ENCODE peak calls at places on chromosomes 2 and 18, in six cellular contexts. One of them, this sample, is unnamed.
A peak's percentile ranks its signal among the peaks of the same experiment; 100 is the strongest.

GRCh38 chr2:79087785-79088364 is at the start of gene REG1B:
- ATAC-seq in right cardiac atrium: no peak
- ATAC-seq in central memory CD8-positive, alpha-beta T cell: no peak
- ATAC-seq in mucosa of descending colon: peak; percentile 25
- ATAC-seq in lower lobe of right lung: no peak
- ATAC-seq in activated naive CD8-positive, alpha-beta T cell treated with anti-CD3 and anti-CD28 coated beads, Interleukin-2, amount 10 ng/mL, durations not matched to agents 7 days and 5 days: no peak
- ATAC-seq in this sample: no peak

GRCh38 chr2:120978359-120979050 is 242.8 kb downstream of the GLI2 start:
- ATAC-seq in right cardiac atrium: no peak
- ATAC-seq in central memory CD8-positive, alpha-beta T cell: no peak
- ATAC-seq in mucosa of descending colon: no peak
- ATAC-seq in lower lobe of right lung: no peak
- ATAC-seq in activated naive CD8-positive, alpha-beta T cell treated with anti-CD3 and anti-CD28 coated beads, Interleukin-2, amount 10 ng/mL, durations not matched to agents 7 days and 5 days: no peak
- ATAC-seq in this sample: no peak

GRCh38 chr18:45139478-45139877 is 458.8 kb downstream of the SETBP1 start:
- ATAC-seq in right cardiac atrium: no peak
- ATAC-seq in central memory CD8-positive, alpha-beta T cell: peak; percentile 40
- ATAC-seq in mucosa of descending colon: no peak
- ATAC-seq in lower lobe of right lung: no peak
- ATAC-seq in activated naive CD8-positive, alpha-beta T cell treated with anti-CD3 and anti-CD28 coated beads, Interleukin-2, amount 10 ng/mL, durations not matched to agents 7 days and 5 days: no peak
- ATAC-seq in this sample: no peak

GRCh38 chr2:152415231-152415642 is 80.3 kb downstream of the FMNL2 start:
- ATAC-seq in right cardiac atrium: peak; percentile 54
- ATAC-seq in central memory CD8-positive, alpha-beta T cell: no peak
- ATAC-seq in mucosa of descending colon: peak; percentile 40
- ATAC-seq in lower lobe of right lung: peak; percentile 53
- ATAC-seq in activated naive CD8-positive, alpha-beta T cell treated with anti-CD3 and anti-CD28 coated beads, Interleukin-2, amount 10 ng/mL, durations not matched to agents 7 days and 5 days: no peak
- ATAC-seq in this sample: peak; percentile 69

GRCh38 chr2:60366178-60366577 is 187.3 kb downstream of the BCL11A start:
- ATAC-seq in right cardiac atrium: no peak
- ATAC-seq in central memory CD8-positive, alpha-beta T cell: no peak
- ATAC-seq in mucosa of descending colon: peak; percentile 40
- ATAC-seq in lower lobe of right lung: no peak
- ATAC-seq in activated naive CD8-positive, alpha-beta T cell treated with anti-CD3 and anti-CD28 coated beads, Interleukin-2, amount 10 ng/mL, durations not matched to agents 7 days and 5 days: no peak
- ATAC-seq in this sample: no peak

GRCh38 chr18:8461544-8461943 is 147.7 kb upstream of the RAB12 start:
- ATAC-seq in right cardiac atrium: no peak
- ATAC-seq in central memory CD8-positive, alpha-beta T cell: no peak
- ATAC-seq in mucosa of descending colon: no peak
- ATAC-seq in lower lobe of right lung: no peak
- ATAC-seq in activated naive CD8-positive, alpha-beta T cell treated with anti-CD3 and anti-CD28 coated beads, Interleukin-2, amount 10 ng/mL, durations not matched to agents 7 days and 5 days: no peak
- ATAC-seq in this sample: no peak

GRCh38 chr2:185291035-185291647 is 447.5 kb upstream of the FSIP2 start:
- ATAC-seq in right cardiac atrium: no peak
- ATAC-seq in central memory CD8-positive, alpha-beta T cell: no peak
- ATAC-seq in mucosa of descending colon: peak; percentile 76
- ATAC-seq in lower lobe of right lung: peak; percentile 59
- ATAC-seq in activated naive CD8-positive, alpha-beta T cell treated with anti-CD3 and anti-CD28 coated beads, Interleukin-2, amount 10 ng/mL, durations not matched to agents 7 days and 5 days: no peak
- ATAC-seq in this sample: peak; percentile 51

GRCh38 chr18:77145364-77145901 is 12.8 kb upstream of the MBP start:
- ATAC-seq in right cardiac atrium: no peak
- ATAC-seq in central memory CD8-positive, alpha-beta T cell: no peak
- ATAC-seq in mucosa of descending colon: no peak
- ATAC-seq in lower lobe of right lung: no peak
- ATAC-seq in activated naive CD8-positive, alpha-beta T cell treated with anti-CD3 and anti-CD28 coated beads, Interleukin-2, amount 10 ng/mL, durations not matched to agents 7 days and 5 days: no peak
- ATAC-seq in this sample: no peak

GRCh38 chr2:110973275-110973674 is 147.4 kb upstream of the BCL2L11 start:
- ATAC-seq in right cardiac atrium: no peak
- ATAC-seq in central memory CD8-positive, alpha-beta T cell: no peak
- ATAC-seq in mucosa of descending colon: no peak
- ATAC-seq in lower lobe of right lung: no peak
- ATAC-seq in activated naive CD8-positive, alpha-beta T cell treated with anti-CD3 and anti-CD28 coated beads, Interleukin-2, amount 10 ng/mL, durations not matched to agents 7 days and 5 days: no peak
- ATAC-seq in this sample: no peak

GRCh38 chr2:178271629-178272333 is 77.5 kb downstream of the OSBPL6 start:
- ATAC-seq in right cardiac atrium: peak; percentile 95
- ATAC-seq in central memory CD8-positive, alpha-beta T cell: no peak
- ATAC-seq in mucosa of descending colon: peak; percentile 25
- ATAC-seq in lower lobe of right lung: peak; percentile 60
- ATAC-seq in activated naive CD8-positive, alpha-beta T cell treated with anti-CD3 and anti-CD28 coated beads, Interleukin-2, amount 10 ng/mL, durations not matched to agents 7 days and 5 days: no peak
- ATAC-seq in this sample: peak; percentile 69

GRCh38 chr2:27842894-27843293 is 47.3 kb downstream of the RBKS start:
- ATAC-seq in right cardiac atrium: no peak
- ATAC-seq in central memory CD8-positive, alpha-beta T cell: no peak
- ATAC-seq in mucosa of descending colon: no peak
- ATAC-seq in lower lobe of right lung: no peak
- ATAC-seq in activated naive CD8-positive, alpha-beta T cell treated with anti-CD3 and anti-CD28 coated beads, Interleukin-2, amount 10 ng/mL, durations not matched to agents 7 days and 5 days: no peak
- ATAC-seq in this sample: no peak